ENCODE peak calls at places on chromosome 20, in six cellular contexts. Z is foreskin keratinocyte, J is AG09309, R is nephron progenitor cell, B is SHP77 treated with DMSO at 0.1 percent for 48 hours, U is EH. D is an unnamed sample.

GRCh38 chr20:21074605-21075336 is 31.4 kb downstream of the LINC00237 start:
- DNase-seq in Z (no peak), J (no peak), R (no peak), B (no peak), U (peak), D (no peak)

GRCh38 chr20:46814366-46815232 is 80.0 kb upstream of the EYA2 start:
- DNase-seq in Z (peak), J (peak), R (peak), B (no peak), U (peak), D (no peak)

GRCh38 chr20:35215066-35215956 is 11.2 kb upstream of the MMP24 start:
- DNase-seq in Z (peak), J (no peak), R (no peak), B (no peak), U (peak), D (peak)

GRCh38 chr20:35976012-35976411 is 7.6 kb downstream of the CNBD2 start:
- DNase-seq in Z (no peak), J (no peak), R (no peak), B (no peak), U (no peak), D (no peak)

GRCh38 chr20:13013411-13013810 is 4.6 kb downstream of the SPTLC3 start:
- DNase-seq in Z (no peak), J (no peak), R (no peak), B (no peak), U (no peak), D (no peak)

GRCh38 chr20:16143596-16143995 is 429.7 kb downstream of the KIF16B start:
- DNase-seq in Z (no peak), J (no peak), R (no peak), B (no peak), U (no peak), D (no peak)

GRCh38 chr20:25044660-25045342 is 13.1 kb downstream of the ACSS1 start:
- DNase-seq in Z (no peak), J (no peak), R (no peak), B (no peak), U (no peak), D (no peak)

GRCh38 chr20:32231847-32232246 is 24.2 kb downstream of the POFUT1 start:
- DNase-seq in Z (no peak), J (no peak), R (no peak), B (no peak), U (peak), D (no peak)

GRCh38 chr20:63611646-63612045 is 15.3 kb downstream of the GMEB2 start:
- DNase-seq in Z (no peak), J (no peak), R (no peak), B (no peak), U (no peak), D (no peak)

GRCh38 chr20:47230811-47231256 is 125.7 kb downstream of the ZMYND8 start:
- DNase-seq in Z (no peak), J (no peak), R (no peak), B (no peak), U (peak), D (no peak)

GRCh38 chr20:4748847-4749246 is 27.1 kb downstream of the PRND start:
- DNase-seq in Z (no peak), J (no peak), R (no peak), B (no peak), U (no peak), D (no peak)

GRCh38 chr20:25565578-25566157 is 19.7 kb downstream of the NINL start:
- DNase-seq in Z (no peak), J (no peak), R (no peak), B (no peak), U (no peak), D (no peak)

GRCh38 chr20:58649288-58650180 is 1.5 kb upstream of the STX16 start:
- DNase-seq in Z (no peak), J (no peak), R (peak), B (no peak), U (no peak), D (peak)

GRCh38 chr20:63124782-63125580 is 91.0 kb downstream of the YTHDF1 start:
- DNase-seq in Z (no peak), J (no peak), R (peak), B (no peak), U (no peak), D (no peak)

GRCh38 chr20:58630063-58630462 is 21.0 kb upstream of the STX16 start:
- DNase-seq in Z (no peak), J (no peak), R (no peak), B (no peak), U (peak), D (no peak)

GRCh38 chr20:32067234-32067821 is 15.3 kb downstream of the HCK start:
- DNase-seq in Z (no peak), J (peak), R (no peak), B (no peak), U (peak), D (no peak)

GRCh38 chr20:11958852-11959251 is 41.2 kb downstream of the BTBD3 start:
- DNase-seq in Z (no peak), J (no peak), R (no peak), B (no peak), U (peak), D (no peak)

GRCh38 chr20:25378189-25378883 is 12.3 kb downstream of the ABHD12 start:
- DNase-seq in Z (no peak), J (no peak), R (no peak), B (no peak), U (no peak), D (no peak)

GRCh38 chr20:54251093-54251492 is 43.2 kb downstream of the PFDN4 start:
- DNase-seq in Z (no peak), J (no peak), R (no peak), B (no peak), U (no peak), D (no peak)